ENCODE peak calls at places on chromosomes 3 and 15, in five cellular contexts. One of them, this sample, is unnamed.

GRCh38 chr3:197015790-197016705 is 13.6 kb downstream of the MELTF start:
- DNase-seq in left ventricle myocardium inferior: no peak
- DNase-seq in A549: no peak
- DNase-seq in sigmoid colon: no peak
- DNase-seq in psoas muscle: no peak
- DNase-seq in this sample: no peak

GRCh38 chr3:155069729-155070128 is 10.4 kb upstream of the MME start:
- DNase-seq in left ventricle myocardium inferior: no peak
- DNase-seq in A549: no peak
- DNase-seq in sigmoid colon: no peak
- DNase-seq in psoas muscle: no peak
- DNase-seq in this sample: no peak

GRCh38 chr3:110790631-110791030 is 281.0 kb upstream of the NECTIN3 start:
- DNase-seq in left ventricle myocardium inferior: no peak
- DNase-seq in A549: no peak
- DNase-seq in sigmoid colon: no peak
- DNase-seq in psoas muscle: no peak
- DNase-seq in this sample: no peak

GRCh38 chr15:36239509-36239908 is 339.9 kb upstream of the CDIN1 start:
- DNase-seq in left ventricle myocardium inferior: no peak
- DNase-seq in A549: no peak
- DNase-seq in sigmoid colon: no peak
- DNase-seq in psoas muscle: no peak
- DNase-seq in this sample: no peak

GRCh38 chr3:140570602-140571001 is 107.3 kb upstream of the TRIM42 start:
- DNase-seq in left ventricle myocardium inferior: no peak
- DNase-seq in A549: no peak
- DNase-seq in sigmoid colon: no peak
- DNase-seq in psoas muscle: no peak
- DNase-seq in this sample: no peak

GRCh38 chr15:47812436-47813109 is 95.3 kb downstream of the SEMA6D start:
- DNase-seq in left ventricle myocardium inferior: no peak
- DNase-seq in A549: peak
- DNase-seq in sigmoid colon: no peak
- DNase-seq in psoas muscle: no peak
- DNase-seq in this sample: peak

GRCh38 chr15:35827949-35828348 is 282.0 kb upstream of the DPH6 start:
- DNase-seq in left ventricle myocardium inferior: no peak
- DNase-seq in A549: no peak
- DNase-seq in sigmoid colon: no peak
- DNase-seq in psoas muscle: no peak
- DNase-seq in this sample: no peak

GRCh38 chr3:149886957-149887356 is 73.9 kb downstream of the RNF13 start:
- DNase-seq in left ventricle myocardium inferior: no peak
- DNase-seq in A549: no peak
- DNase-seq in sigmoid colon: no peak
- DNase-seq in psoas muscle: no peak
- DNase-seq in this sample: no peak

GRCh38 chr15:62853114-62853832 is 189.3 kb upstream of the TPM1 start:
- DNase-seq in left ventricle myocardium inferior: no peak
- DNase-seq in A549: no peak
- DNase-seq in sigmoid colon: peak
- DNase-seq in psoas muscle: no peak
- DNase-seq in this sample: no peak

GRCh38 chr3:10609134-10609533 is 103.7 kb upstream of the ATP2B2 start:
- DNase-seq in left ventricle myocardium inferior: no peak
- DNase-seq in A549: no peak
- DNase-seq in sigmoid colon: no peak
- DNase-seq in psoas muscle: no peak
- DNase-seq in this sample: no peak

GRCh38 chr15:64574220-64574994 is 114.0 kb downstream of the ZNF609 start:
- DNase-seq in left ventricle myocardium inferior: no peak
- DNase-seq in A549: peak
- DNase-seq in sigmoid colon: no peak
- DNase-seq in psoas muscle: no peak
- DNase-seq in this sample: peak

GRCh38 chr15:57418640-57419039 is 42.3 kb downstream of the CGNL1 start:
- DNase-seq in left ventricle myocardium inferior: no peak
- DNase-seq in A549: no peak
- DNase-seq in sigmoid colon: no peak
- DNase-seq in psoas muscle: no peak
- DNase-seq in this sample: no peak

GRCh38 chr3:178205750-178206149 is 330.5 kb upstream of the KCNMB2 start:
- DNase-seq in left ventricle myocardium inferior: no peak
- DNase-seq in A549: no peak
- DNase-seq in sigmoid colon: no peak
- DNase-seq in psoas muscle: no peak
- DNase-seq in this sample: peak

GRCh38 chr3:184712579-184713355 is 903 bp upstream of the MAGEF1 start:
- DNase-seq in left ventricle myocardium inferior: no peak
- DNase-seq in A549: no peak
- DNase-seq in sigmoid colon: no peak
- DNase-seq in psoas muscle: no peak
- DNase-seq in this sample: no peak
- H3K4me3 ChIP-seq in left ventricle myocardium inferior: peak
- H3K4me3 ChIP-seq in A549: peak
- H3K4me3 ChIP-seq in sigmoid colon: peak
- H3K4me3 ChIP-seq in psoas muscle: peak
- H3K4me3 ChIP-seq in this sample: peak

DNA sequence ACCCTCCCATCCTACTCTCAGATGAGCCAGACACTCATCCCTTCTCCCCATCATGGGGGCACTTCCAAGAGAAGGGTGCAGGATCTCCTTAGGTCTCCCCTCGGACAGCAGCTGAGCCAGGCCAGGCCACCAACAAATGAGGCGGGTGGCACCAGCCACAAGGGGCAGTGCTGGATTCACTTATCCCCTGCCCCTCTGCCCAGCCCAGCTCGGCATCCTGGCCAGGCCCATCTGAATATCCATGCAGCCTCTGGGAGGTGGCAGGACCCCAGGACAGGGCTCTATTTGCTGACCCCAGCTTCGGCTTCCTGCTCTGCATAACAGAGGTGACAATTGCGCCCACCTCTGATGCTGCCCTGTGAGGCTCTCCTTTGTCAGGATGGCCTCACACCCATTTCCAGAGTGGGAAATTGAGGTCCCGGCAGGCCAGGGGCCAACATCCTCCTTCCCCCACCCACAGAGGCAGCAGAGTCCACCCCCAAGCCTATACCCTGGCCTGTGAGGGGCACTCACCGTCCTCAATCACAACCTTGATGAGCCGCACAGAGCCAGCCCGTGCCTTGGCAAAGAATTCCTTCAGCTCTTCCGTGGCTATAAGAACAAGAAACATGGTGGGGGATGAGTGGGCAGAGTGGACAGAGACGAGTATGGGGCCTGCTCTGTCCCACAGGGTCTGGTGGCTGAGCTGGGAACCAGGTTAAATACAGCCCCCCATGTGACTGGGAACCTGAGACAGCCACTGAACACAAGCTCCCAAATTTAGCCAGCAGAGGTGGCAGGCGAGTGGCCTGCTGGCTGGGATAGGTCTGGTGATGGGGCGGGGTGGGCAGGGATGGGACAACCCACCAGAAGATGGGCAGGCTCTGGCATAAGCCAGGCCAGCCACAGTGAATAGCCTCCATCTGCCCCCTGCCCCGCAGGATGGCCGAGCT is 4.2 kb downstream of the TWF2 start:
- DNase-seq in left ventricle myocardium inferior: peak
- DNase-seq in A549: no peak
- DNase-seq in sigmoid colon: no peak
- DNase-seq in psoas muscle: peak
- DNase-seq in this sample: no peak
- TF ChIP-seq CTCF in left ventricle myocardium inferior: peak
- TF ChIP-seq CTCF in A549: no peak
- TF ChIP-seq CTCF in sigmoid colon: no peak
- TF ChIP-seq CTCF in psoas muscle: peak
- TF ChIP-seq CTCF in this sample: no peak

GRCh38 chr3:13348671-13349396 is 71.3 kb downstream of the NUP210 start:
- DNase-seq in left ventricle myocardium inferior: no peak
- DNase-seq in A549: no peak
- DNase-seq in sigmoid colon: no peak
- DNase-seq in psoas muscle: no peak
- DNase-seq in this sample: no peak
- H3K4me3 ChIP-seq in left ventricle myocardium inferior: no peak
- H3K4me3 ChIP-seq in A549: no peak
- H3K4me3 ChIP-seq in sigmoid colon: no peak
- H3K4me3 ChIP-seq in psoas muscle: no peak
- H3K4me3 ChIP-seq in this sample: no peak

GRCh38 chr3:15465876-15466585 is 38.6 kb downstream of the EAF1 start:
- DNase-seq in left ventricle myocardium inferior: no peak
- DNase-seq in A549: no peak
- DNase-seq in sigmoid colon: no peak
- DNase-seq in psoas muscle: no peak
- DNase-seq in this sample: no peak

GRCh38 chr3:15460891-15461524 is 33.6 kb downstream of the EAF1 start:
- DNase-seq in left ventricle myocardium inferior: no peak
- DNase-seq in A549: no peak
- DNase-seq in sigmoid colon: no peak
- DNase-seq in psoas muscle: no peak
- DNase-seq in this sample: no peak

GRCh38 chr3:15467227-15468181 is 40.1 kb downstream of the EAF1 start:
- DNase-seq in left ventricle myocardium inferior: no peak
- DNase-seq in A549: no peak
- DNase-seq in sigmoid colon: no peak
- DNase-seq in psoas muscle: peak
- DNase-seq in this sample: no peak

GRCh38 chr3:15458212-15458780 is 30.9 kb downstream of the EAF1 start:
- DNase-seq in left ventricle myocardium inferior: no peak
- DNase-seq in A549: no peak
- DNase-seq in sigmoid colon: no peak
- DNase-seq in psoas muscle: no peak
- DNase-seq in this sample: no peak

GRCh38 chr3:15462451-15462850 is 35.1 kb downstream of the EAF1 start:
- DNase-seq in left ventricle myocardium inferior: no peak
- DNase-seq in A549: no peak
- DNase-seq in sigmoid colon: no peak
- DNase-seq in psoas muscle: no peak
- DNase-seq in this sample: no peak
- TF ChIP-seq CTCF in left ventricle myocardium inferior: no peak
- TF ChIP-seq CTCF in A549: no peak
- TF ChIP-seq CTCF in sigmoid colon: no peak
- TF ChIP-seq CTCF in psoas muscle: no peak
- TF ChIP-seq CTCF in this sample: no peak

GRCh38 chr3:31361391-31362273 is 171.1 kb upstream of the STT3B start:
- DNase-seq in left ventricle myocardium inferior: no peak
- DNase-seq in A549: no peak
- DNase-seq in sigmoid colon: no peak
- DNase-seq in psoas muscle: no peak
- DNase-seq in this sample: peak
- H3K4me3 ChIP-seq in left ventricle myocardium inferior: no peak
- H3K4me3 ChIP-seq in A549: no peak
- H3K4me3 ChIP-seq in sigmoid colon: no peak
- H3K4me3 ChIP-seq in psoas muscle: no peak
- H3K4me3 ChIP-seq in this sample: no peak

DNA sequence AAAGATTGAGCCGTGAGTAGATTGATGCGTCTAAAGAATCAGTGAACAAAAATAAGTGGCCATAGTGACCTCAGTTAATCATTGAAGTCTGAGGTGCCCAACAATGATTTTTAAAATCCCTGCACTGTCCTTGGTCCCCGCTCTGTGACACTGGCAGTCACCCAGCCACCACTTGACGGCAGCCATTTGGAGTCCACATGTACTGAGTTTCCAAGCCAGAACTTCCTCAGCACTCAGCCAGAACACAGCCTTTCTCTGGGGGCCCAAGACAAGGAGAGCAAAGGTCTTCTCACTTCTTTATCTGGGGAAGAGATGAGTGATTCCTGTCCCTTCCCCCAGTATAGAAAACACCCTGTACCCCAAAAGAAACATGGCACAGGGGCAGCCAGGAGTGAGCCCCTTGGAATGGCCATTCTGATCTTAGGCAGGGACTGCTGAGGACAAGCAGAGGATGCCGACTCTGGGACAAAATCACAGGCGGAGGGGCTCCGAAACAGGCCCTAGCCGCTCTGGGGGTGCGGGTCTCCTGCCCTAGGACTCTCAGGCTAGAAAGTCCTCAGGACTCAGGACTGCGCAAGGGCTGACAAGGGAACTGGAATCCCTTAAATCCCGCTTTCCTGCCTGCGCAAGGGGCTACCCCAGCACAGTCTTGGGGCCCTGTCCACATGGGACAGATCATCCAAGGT is 12.7 kb downstream of the PAK6 start:
- DNase-seq in left ventricle myocardium inferior: peak
- DNase-seq in A549: no peak
- DNase-seq in sigmoid colon: no peak
- DNase-seq in psoas muscle: no peak
- DNase-seq in this sample: no peak
- TF ChIP-seq CTCF in left ventricle myocardium inferior: no peak
- TF ChIP-seq CTCF in A549: no peak
- TF ChIP-seq CTCF in sigmoid colon: no peak
- TF ChIP-seq CTCF in psoas muscle: no peak
- TF ChIP-seq CTCF in this sample: no peak

DNA sequence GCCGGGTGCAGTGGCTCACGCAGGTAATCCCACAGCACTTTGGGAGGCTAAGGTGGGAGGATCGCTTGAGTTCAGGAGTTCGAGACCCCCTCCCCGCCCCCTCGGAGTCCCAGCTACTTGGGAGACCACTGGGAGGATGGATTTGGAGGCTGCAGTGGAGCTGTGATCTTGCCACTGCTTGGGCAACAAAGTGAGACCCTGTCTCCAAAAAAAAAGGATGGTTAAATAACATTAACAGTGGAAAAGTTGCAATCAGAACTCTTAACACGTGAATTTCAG is 1.4 kb upstream of the TMEM87A start:
- DNase-seq in left ventricle myocardium inferior: no peak
- DNase-seq in A549: no peak
- DNase-seq in sigmoid colon: peak
- DNase-seq in psoas muscle: no peak
- DNase-seq in this sample: no peak
- H3K4me3 ChIP-seq in left ventricle myocardium inferior: peak
- H3K4me3 ChIP-seq in A549: peak
- H3K4me3 ChIP-seq in sigmoid colon: peak
- H3K4me3 ChIP-seq in psoas muscle: peak
- H3K4me3 ChIP-seq in this sample: peak

GRCh38 chr3:31013843-31014242 is 119.4 kb upstream of the GADL1 start:
- DNase-seq in left ventricle myocardium inferior: no peak
- DNase-seq in A549: no peak
- DNase-seq in sigmoid colon: no peak
- DNase-seq in psoas muscle: no peak
- DNase-seq in this sample: no peak
- TF ChIP-seq CTCF in left ventricle myocardium inferior: no peak
- TF ChIP-seq CTCF in A549: no peak
- TF ChIP-seq CTCF in sigmoid colon: no peak
- TF ChIP-seq CTCF in psoas muscle: no peak
- TF ChIP-seq CTCF in this sample: no peak

GRCh38 chr15:85284497-85284896 is 95.9 kb upstream of the AKAP13 start:
- DNase-seq in left ventricle myocardium inferior: no peak
- DNase-seq in A549: no peak
- DNase-seq in sigmoid colon: no peak
- DNase-seq in psoas muscle: no peak
- DNase-seq in this sample: no peak
- H3K4me3 ChIP-seq in left ventricle myocardium inferior: no peak
- H3K4me3 ChIP-seq in A549: no peak
- H3K4me3 ChIP-seq in sigmoid colon: no peak
- H3K4me3 ChIP-seq in psoas muscle: no peak
- H3K4me3 ChIP-seq in this sample: no peak